ENCODE peak calls at places on chromosomes 13 and 19, in ten cellular contexts. J is HCT116, I is PC-3, X is OCI-LY7, C is PC-9, Z is GM23248, Y is Karpas-422, R is hepatocyte, A is MM.1S, P is SK-N-SH. D is an unnamed sample. For H3K9me2, the result is how much of the 10 kb centered on the place peaks cover.

GRCh38 chr19:12757544-12758274 is 6.1 kb downstream of the BEST2 start:
- DNase-seq in J (peak), I (peak), X (peak), C (peak), Z (peak), Y (peak), R (peak), A (peak), P (peak), D (peak)

GRCh38 chr19:50042363-50043024 is 16.7 kb downstream of the ZNF473 start:
- DNase-seq in J (no peak), I (no peak), X (no peak), C (no peak), Z (no peak), Y (no peak), R (no peak), A (no peak), P (no peak), D (no peak)

GRCh38 chr13:108427355-108427754 is 157.8 kb downstream of the TNFSF13B start:
- DNase-seq in J (no peak), I (peak), X (no peak), C (no peak), Z (no peak), Y (no peak), R (no peak), A (no peak), P (no peak), D (no peak)

GRCh38 chr19:12974301-12975220 is 5.2 kb downstream of the DAND5 start:
- DNase-seq in J (no peak), I (no peak), X (no peak), C (no peak), Z (peak), Y (no peak), R (no peak), A (no peak), P (peak), D (no peak)

GRCh38 chr19:33071887-33072286 is 7.2 kb upstream of the RHPN2 start:
- DNase-seq in J (no peak), I (peak), X (no peak), C (peak), Z (no peak), Y (no peak), R (no peak), A (no peak), P (no peak), D (no peak)

GRCh38 chr13:73618275-73618865 is 515.8 kb downstream of the KLF12 start:
- DNase-seq in J (no peak), I (peak), X (no peak), C (no peak), Z (no peak), Y (no peak), R (peak), A (no peak), P (no peak), D (peak)

GRCh38 chr13:32056316-32056715 is 24.7 kb downstream of the FRY start:
- DNase-seq in J (no peak), I (peak), X (no peak), C (no peak), Z (no peak), Y (no peak), R (no peak), A (no peak), P (no peak), D (no peak)

GRCh38 chr13:23515116-23515515 is 55.1 kb upstream of the TNFRSF19 start:
- DNase-seq in J (no peak), I (no peak), X (no peak), C (no peak), Z (no peak), Y (no peak), R (no peak), A (no peak), P (no peak), D (no peak)

GRCh38 chr19:11091343-11092153 is 2.3 kb downstream of the LDLR start:
- DNase-seq in J (peak), I (peak), X (no peak), C (peak), Z (peak), Y (no peak), R (peak), A (no peak), P (no peak), D (peak)

GRCh38 chr13:92959790-92960189 is 266.8 kb upstream of the GPC6 start:
- DNase-seq in J (no peak), I (no peak), X (no peak), C (no peak), Z (no peak), Y (no peak), R (no peak), A (no peak), P (no peak), D (no peak)

GRCh38 chr19:54333586-54334298 is 5.2 kb downstream of the LILRA4 start:
- DNase-seq in J (no peak), I (no peak), X (no peak), C (no peak), Z (peak), Y (peak), R (no peak), A (no peak), P (no peak), D (no peak)

GRCh38 chr19:38658462-38659306 is 11.2 kb downstream of the ACTN4 start:
- DNase-seq in J (peak), I (peak), X (no peak), C (peak), Z (peak), Y (no peak), R (peak), A (no peak), P (no peak), D (no peak)

GRCh38 chr13:93108111-93108581 is 118.5 kb upstream of the GPC6 start:
- DNase-seq in J (no peak), I (no peak), X (no peak), C (no peak), Z (no peak), Y (no peak), R (no peak), A (peak), P (peak), D (no peak)

GRCh38 chr13:44576396-44577235 is 486 bp upstream of the TSC22D1 start:
- DNase-seq in J (no peak), I (no peak), X (peak), C (no peak), Z (peak), Y (peak), R (peak), A (no peak), P (peak), D (no peak)

GRCh38 chr13:109700176-109700575 is 86.2 kb downstream of the IRS2 start:
- DNase-seq in J (no peak), I (peak), X (no peak), C (peak), Z (no peak), Y (no peak), R (peak), A (no peak), P (peak), D (no peak)

GRCh38 chr19:53879145-53880037 is 2.6 kb upstream of the PRKCG start:
- DNase-seq in J (no peak), I (peak), X (no peak), C (peak), Z (peak), Y (peak), R (peak), A (no peak), P (peak), D (peak)

GRCh38 chr19:4596033-4596904 is 36.8 kb upstream of the SEMA6B start:
- DNase-seq in J (no peak), I (no peak), X (no peak), C (no peak), Z (no peak), Y (no peak), R (no peak), A (no peak), P (no peak), D (peak)

GRCh38 chr19:19064098-19064722 is 416 bp downstream of the SLC25A42 start:
- DNase-seq in J (no peak), I (no peak), X (peak), C (no peak), Z (no peak), Y (no peak), R (no peak), A (peak), P (peak), D (no peak)

GRCh38 chr13:99043700-99044300 is 65.9 kb upstream of the DOCK9 start:
- DNase-seq in J (no peak), I (peak), X (no peak), C (no peak), Z (no peak), Y (no peak), R (no peak), A (no peak), P (no peak), D (no peak)

DNA sequence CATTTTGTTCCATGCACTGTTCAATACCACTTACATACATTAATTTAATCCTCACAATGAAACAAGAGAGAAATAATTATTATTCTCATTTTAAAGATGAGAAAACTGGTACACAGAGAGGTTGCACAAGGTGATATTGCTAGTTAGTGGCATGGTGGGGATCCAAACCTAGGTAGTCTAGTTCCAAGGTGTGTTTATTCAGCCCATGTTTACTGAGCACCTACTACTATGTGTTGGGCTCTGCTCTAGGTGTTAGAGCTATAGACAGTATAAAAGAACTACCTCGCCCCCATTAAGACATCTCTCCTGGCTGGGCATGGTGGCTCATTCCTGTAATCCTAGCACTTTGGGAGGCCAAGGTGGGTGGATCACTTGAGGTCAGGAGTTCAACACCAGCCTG is 3.2 kb upstream of the PMIS2 start:
- DNase-seq in J (no peak), I (no peak), X (no peak), C (no peak), Z (no peak), Y (no peak), R (no peak), A (no peak), P (no peak), D (no peak)
- H3K9me2 ChIP-seq in J (under half), I (under half), X (under half), C (under half), Z (under half), Y (under half), R (under half), A (under half), P (under half), D (under half)

GRCh38 chr13:27966641-27967202 is 2.4 kb downstream of the CDX2 start:
- DNase-seq in J (no peak), I (no peak), X (no peak), C (no peak), Z (no peak), Y (no peak), R (no peak), A (no peak), P (peak), D (peak)
- H3K9me2 ChIP-seq in J (under half), I (under half), X (under half), C (under half), Z (under half), Y (under half), R (under half), A (under half), P (under half), D (under half)

DNA sequence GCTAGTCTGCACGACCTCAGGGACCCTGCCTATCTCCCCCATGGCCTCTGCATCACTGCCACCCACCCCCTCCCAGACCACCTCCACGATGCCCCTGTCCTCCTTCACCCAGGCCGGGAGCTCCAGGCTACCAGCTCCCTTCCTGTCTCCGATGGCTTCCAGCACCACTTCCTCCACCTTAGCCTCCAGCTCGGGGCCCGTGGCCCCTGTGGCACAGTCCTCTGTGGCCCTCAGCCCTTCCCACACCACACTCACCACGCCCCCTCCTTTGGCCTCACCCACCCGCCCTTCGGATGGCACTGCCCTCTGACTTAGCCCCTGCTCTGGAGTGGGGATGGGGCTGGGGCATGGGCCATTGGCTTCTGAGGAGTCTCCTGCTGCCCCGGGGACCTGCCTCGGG is 7.2 kb downstream of the PALM3 start:
- DNase-seq in J (no peak), I (no peak), X (no peak), C (no peak), Z (no peak), Y (no peak), R (no peak), A (no peak), P (peak), D (no peak)
- H3K9me2 ChIP-seq in J (under half), I (under half), X (under half), C (under half), Z (under half), Y (under half), R (under half), A (under half), P (under half), D (under half)

GRCh38 chr13:71536201-71536600 is 330.8 kb downstream of the DACH1 start:
- DNase-seq in J (no peak), I (no peak), X (no peak), C (no peak), Z (no peak), Y (no peak), R (no peak), A (no peak), P (no peak), D (no peak)

DNA sequence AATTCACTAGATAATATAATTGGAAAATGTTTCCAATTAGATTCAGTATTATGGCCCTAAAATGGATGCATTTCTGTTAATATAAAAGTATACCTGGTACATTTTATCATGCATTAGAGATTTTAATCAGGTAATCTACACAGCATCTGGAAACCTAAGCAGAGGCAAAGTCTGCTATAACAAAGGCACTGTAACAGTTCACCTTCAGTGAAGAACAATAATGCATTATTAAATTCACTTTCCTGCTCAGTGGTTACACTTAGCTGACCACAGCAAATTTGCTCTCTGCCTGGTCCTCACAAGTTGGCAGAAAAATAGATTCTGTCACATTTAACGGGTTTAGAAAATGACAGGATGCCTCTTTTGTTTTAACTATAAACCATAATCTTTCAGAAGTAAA is 326.9 kb downstream of the DACH1 start:
- DNase-seq in J (no peak), I (no peak), X (no peak), C (no peak), Z (no peak), Y (no peak), R (no peak), A (no peak), P (no peak), D (no peak)
- H3K9me2 ChIP-seq in J (under half), I (under half), X (under half), C (under half), Z (under half), Y (under half), R (under half), A (under half), P (under half), D (under half)

D was measured in GM23338.